ENCODE peak calls at places on chromosomes 4 and X, in six cellular contexts. One of them, this sample, is unnamed.

GRCh38 chr4:24434193-24434728 is 150.1 kb downstream of the DHX15 start:
- DNase-seq in H1: no peak
- DNase-seq in HepG2: no peak
- DNase-seq in GM12878: no peak
- DNase-seq in HCT116: no peak
- DNase-seq in K562: no peak
- DNase-seq in this sample: no peak

GRCh38 chr4:173333658-173334084 is 487 bp downstream of the HMGB2 start:
- DNase-seq in H1: no peak
- DNase-seq in K562: peak
- DNase-seq in HCT116: no peak
- DNase-seq in HepG2: peak
- DNase-seq in GM12878: no peak
- DNase-seq in this sample: no peak

GRCh38 chr4:151638295-151638858 is 122.4 kb downstream of the GATB start:
- DNase-seq in K562: no peak
- DNase-seq in GM12878: no peak
- DNase-seq in HepG2: no peak
- DNase-seq in H1: no peak
- DNase-seq in HCT116: no peak
- DNase-seq in this sample: no peak

GRCh38 chr4:97142893-97143292 is 1000.4 kb downstream of the STPG2 start:
- DNase-seq in H1: no peak
- DNase-seq in HCT116: no peak
- DNase-seq in HepG2: no peak
- DNase-seq in GM12878: no peak
- DNase-seq in K562: no peak
- DNase-seq in this sample: no peak

GRCh38 chr4:8394125-8394524 is 46.4 kb downstream of the ACOX3 start:
- DNase-seq in H1: no peak
- DNase-seq in K562: no peak
- DNase-seq in GM12878: no peak
- DNase-seq in HCT116: no peak
- DNase-seq in HepG2: no peak
- DNase-seq in this sample: no peak

GRCh38 chrX:118740276-118740889 is 13.0 kb downstream of the IL13RA1 start:
- DNase-seq in H1: no peak
- DNase-seq in K562: no peak
- DNase-seq in HCT116: no peak
- DNase-seq in GM12878: no peak
- DNase-seq in HepG2: no peak
- DNase-seq in this sample: no peak

GRCh38 chr4:40255722-40256281 is 59.0 kb downstream of the RHOH start:
- DNase-seq in GM12878: no peak
- DNase-seq in H1: no peak
- DNase-seq in HepG2: peak
- DNase-seq in HCT116: peak
- DNase-seq in K562: no peak
- DNase-seq in this sample: no peak

GRCh38 chr4:122921971-122922876 is at the start of gene NUDT6:
- DNase-seq in HepG2: peak
- DNase-seq in HCT116: no peak
- DNase-seq in H1: peak
- DNase-seq in GM12878: no peak
- DNase-seq in K562: peak
- DNase-seq in this sample: peak

GRCh38 chrX:125295337-125295736 is 24.3 kb upstream of the TEX13C start:
- DNase-seq in H1: no peak
- DNase-seq in GM12878: no peak
- DNase-seq in HepG2: no peak
- DNase-seq in K562: no peak
- DNase-seq in HCT116: no peak
- DNase-seq in this sample: no peak

GRCh38 chr4:54015421-54016065 is 48.9 kb downstream of the CHIC2 start:
- DNase-seq in HCT116: no peak
- DNase-seq in GM12878: no peak
- DNase-seq in K562: no peak
- DNase-seq in HepG2: no peak
- DNase-seq in H1: no peak
- DNase-seq in this sample: peak

GRCh38 chr4:146458594-146458993 is 63.1 kb downstream of the SLC10A7 start:
- DNase-seq in H1: no peak
- DNase-seq in HepG2: no peak
- DNase-seq in K562: no peak
- DNase-seq in HCT116: no peak
- DNase-seq in GM12878: no peak
- DNase-seq in this sample: no peak

GRCh38 chrX:15683193-15683592 is 18.6 kb upstream of the CLTRN start:
- DNase-seq in HepG2: no peak
- DNase-seq in GM12878: no peak
- DNase-seq in HCT116: no peak
- DNase-seq in K562: peak
- DNase-seq in H1: no peak
- DNase-seq in this sample: no peak

GRCh38 chrX:39158801-39159657 is 357.8 kb downstream of the MID1IP1 start:
- DNase-seq in HCT116: no peak
- DNase-seq in K562: no peak
- DNase-seq in H1: no peak
- DNase-seq in HepG2: no peak
- DNase-seq in GM12878: peak
- DNase-seq in this sample: no peak

GRCh38 chr4:173490817-173491518 is 39.1 kb downstream of the HAND2 start:
- DNase-seq in K562: no peak
- DNase-seq in HCT116: no peak
- DNase-seq in HepG2: peak
- DNase-seq in GM12878: no peak
- DNase-seq in H1: no peak
- DNase-seq in this sample: no peak

GRCh38 chr4:94889961-94890360 is 132.2 kb downstream of the BMPR1B start:
- DNase-seq in HepG2: no peak
- DNase-seq in H1: no peak
- DNase-seq in GM12878: no peak
- DNase-seq in K562: no peak
- DNase-seq in HCT116: no peak
- DNase-seq in this sample: no peak

GRCh38 chr4:159137176-159137575 is 34.3 kb downstream of the RAPGEF2 start:
- DNase-seq in GM12878: no peak
- DNase-seq in HCT116: no peak
- DNase-seq in K562: no peak
- DNase-seq in H1: no peak
- DNase-seq in HepG2: no peak
- DNase-seq in this sample: no peak

GRCh38 chr4:96103086-96103485 is 263.2 kb downstream of the PDHA2 start:
- DNase-seq in H1: no peak
- DNase-seq in GM12878: no peak
- DNase-seq in K562: peak
- DNase-seq in HCT116: no peak
- DNase-seq in HepG2: no peak
- DNase-seq in this sample: no peak

GRCh38 chr4:94827481-94828110 is 69.8 kb downstream of the BMPR1B start:
- DNase-seq in HCT116: peak
- DNase-seq in H1: no peak
- DNase-seq in HepG2: no peak
- DNase-seq in GM12878: no peak
- DNase-seq in K562: peak
- DNase-seq in this sample: no peak

GRCh38 chr4:152780267-152780811 is 585 bp downstream of the ARFIP1 start:
- DNase-seq in HepG2: peak
- DNase-seq in HCT116: no peak
- DNase-seq in H1: no peak
- DNase-seq in K562: peak
- DNase-seq in GM12878: no peak
- DNase-seq in this sample: no peak

GRCh38 chr4:70946944-70947343 is 44.8 kb downstream of the MOB1B start:
- DNase-seq in HCT116: no peak
- DNase-seq in GM12878: no peak
- DNase-seq in HepG2: no peak
- DNase-seq in K562: no peak
- DNase-seq in H1: no peak
- DNase-seq in this sample: no peak
- TF ChIP-seq ZNF274 in HCT116: no peak
- TF ChIP-seq ZNF274 in GM12878: no peak
- TF ChIP-seq ZNF274 in HepG2: no peak
- TF ChIP-seq ZNF274 in K562: no peak
- TF ChIP-seq ZNF274 in H1: no peak
- TF ChIP-seq ZNF274 in this sample: no peak

DNA sequence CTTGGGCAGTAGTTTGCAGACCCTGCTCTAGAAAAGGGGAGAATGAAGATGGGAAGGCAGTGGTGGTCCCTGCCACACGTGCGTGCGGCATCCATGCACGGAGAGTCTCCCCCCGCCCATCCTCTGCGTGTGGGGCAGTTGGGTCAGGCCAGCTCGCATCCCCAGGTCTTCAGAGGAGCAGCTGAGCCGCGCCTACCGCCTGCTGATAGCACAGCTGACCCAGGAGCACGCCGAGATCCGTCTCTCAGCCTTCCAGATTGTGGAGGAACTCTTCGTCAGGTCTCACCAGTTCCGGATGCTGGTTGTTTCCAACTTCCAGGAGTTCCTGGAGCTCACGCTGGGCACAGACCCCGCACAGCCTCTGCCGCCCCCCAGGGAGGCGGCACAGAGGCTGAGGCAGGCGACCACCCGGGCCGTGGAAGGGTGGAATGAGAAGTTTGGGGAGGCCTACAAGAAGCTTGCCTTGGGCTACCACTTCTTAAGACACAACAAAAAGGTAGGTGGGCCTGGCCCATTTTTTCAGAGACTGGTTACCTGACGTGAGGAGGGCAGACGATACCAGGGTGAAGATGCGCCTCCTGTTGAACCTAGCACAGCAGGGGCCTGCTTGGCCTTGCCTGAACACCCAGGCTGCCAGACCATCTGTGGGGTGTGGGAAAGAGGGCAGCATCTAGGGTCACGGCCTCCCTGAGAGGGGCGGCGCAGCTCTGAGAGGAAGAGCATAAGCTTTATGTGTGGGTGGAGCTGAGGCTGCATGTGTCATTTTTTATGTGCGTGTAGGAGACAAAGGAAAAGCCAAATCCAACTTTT is 2.6 kb downstream of the UVSSA start:
- DNase-seq in HepG2: no peak
- DNase-seq in K562: no peak
- DNase-seq in GM12878: no peak
- DNase-seq in H1: no peak
- DNase-seq in HCT116: no peak
- DNase-seq in this sample: no peak
- H3K9ac ChIP-seq in HepG2: no peak
- H3K9ac ChIP-seq in K562: peak
- H3K9ac ChIP-seq in GM12878: no peak
- H3K9ac ChIP-seq in H1: no peak
- H3K9ac ChIP-seq in HCT116: no peak
- H3K9ac ChIP-seq in this sample: peak

GRCh38 chr4:168673476-168673875 is 176.6 kb downstream of the PALLD start:
- DNase-seq in K562: no peak
- DNase-seq in GM12878: no peak
- DNase-seq in HepG2: no peak
- DNase-seq in H1: no peak
- DNase-seq in HCT116: no peak
- DNase-seq in this sample: no peak
- H3K4me3 ChIP-seq in K562: no peak
- H3K4me3 ChIP-seq in GM12878: no peak
- H3K4me3 ChIP-seq in HepG2: no peak
- H3K4me3 ChIP-seq in H1: no peak
- H3K4me3 ChIP-seq in HCT116: no peak
- H3K4me3 ChIP-seq in this sample: no peak

DNA sequence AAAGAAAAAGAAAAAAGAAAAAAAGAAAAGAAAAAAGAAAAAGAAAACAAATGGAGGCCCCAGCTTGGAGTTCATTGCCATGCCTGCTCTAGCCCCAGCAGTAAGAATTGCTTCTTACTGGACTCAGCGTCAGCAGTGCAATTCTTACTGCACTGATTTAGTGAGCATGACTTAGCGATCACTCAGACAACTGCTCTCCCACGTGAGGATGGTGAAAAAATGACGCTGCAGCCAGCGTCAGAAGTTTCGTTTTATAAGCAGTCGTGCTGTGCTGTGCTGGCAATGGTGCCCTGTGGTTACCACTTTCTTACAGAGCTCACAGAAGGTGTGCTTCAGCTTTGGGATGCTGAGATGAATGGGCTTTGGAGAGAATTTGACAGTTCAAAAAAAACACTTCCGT is 68.3 kb upstream of the DDX3X start:
- DNase-seq in HepG2: no peak
- DNase-seq in K562: no peak
- DNase-seq in HCT116: no peak
- DNase-seq in GM12878: no peak
- DNase-seq in H1: no peak
- DNase-seq in this sample: no peak
- TF ChIP-seq ZNF274 in HepG2: no peak
- TF ChIP-seq ZNF274 in K562: no peak
- TF ChIP-seq ZNF274 in HCT116: no peak
- TF ChIP-seq ZNF274 in GM12878: no peak
- TF ChIP-seq ZNF274 in H1: no peak
- TF ChIP-seq ZNF274 in this sample: no peak

This sample was measured in NT2/D1.